ENCODE peak calls at places on chromosomes 6 and 20, in six cellular contexts. E, L, P, I, G and N are unnamed samples.
A peak's percentile ranks its signal among the peaks of the same experiment; 100 is the strongest.

GRCh38 chr6:54846243-54846856 is at the start of gene FAM83B:
- DNase-seq in L (no peak), I (peak; percentile 82), G (no peak), P (no peak), E (no peak), N (no peak)

GRCh38 chr20:33063271-33063670 is 9.6 kb downstream of the BPIFB3 start:
- DNase-seq in I (no peak), L (no peak), G (no peak), P (no peak), E (no peak), N (no peak)

GRCh38 chr20:38137441-38138037 is 27.5 kb downstream of the TGM2 start:
- DNase-seq in L (no peak), P (no peak), G (no peak), E (no peak), I (no peak), N (no peak)

GRCh38 chr6:56913276-56914138 is 41.4 kb upstream of the BEND6 start:
- DNase-seq in I (no peak), P (no peak), L (no peak), E (no peak), G (no peak), N (no peak)

GRCh38 chr6:20840675-20841074 is 306.4 kb downstream of the CDKAL1 start:
- DNase-seq in L (no peak), P (peak; percentile 87), G (no peak), I (no peak), E (no peak), N (peak; percentile 55)

GRCh38 chr20:13839421-13840092 is 54.7 kb downstream of the NDUFAF5 start:
- DNase-seq in I (no peak), L (no peak), G (no peak), P (peak; percentile 48), E (peak; percentile 29), N (peak; percentile 74)

GRCh38 chr6:45714795-45715507 is 300.7 kb downstream of the CLIC5 start:
- DNase-seq in E (peak; percentile 86), P (peak; percentile 90), I (peak; percentile 47), G (no peak), L (no peak), N (peak; percentile 75)

GRCh38 chr6:160863782-160864181 is 127.8 kb upstream of the MAP3K4 start:
- DNase-seq in E (no peak), L (no peak), I (no peak), P (no peak), G (no peak), N (no peak)

GRCh38 chr6:52020961-52021570 is 66.3 kb downstream of the PKHD1 start:
- DNase-seq in L (no peak), I (no peak), G (no peak), P (peak; percentile 27), E (no peak), N (no peak)

DNA sequence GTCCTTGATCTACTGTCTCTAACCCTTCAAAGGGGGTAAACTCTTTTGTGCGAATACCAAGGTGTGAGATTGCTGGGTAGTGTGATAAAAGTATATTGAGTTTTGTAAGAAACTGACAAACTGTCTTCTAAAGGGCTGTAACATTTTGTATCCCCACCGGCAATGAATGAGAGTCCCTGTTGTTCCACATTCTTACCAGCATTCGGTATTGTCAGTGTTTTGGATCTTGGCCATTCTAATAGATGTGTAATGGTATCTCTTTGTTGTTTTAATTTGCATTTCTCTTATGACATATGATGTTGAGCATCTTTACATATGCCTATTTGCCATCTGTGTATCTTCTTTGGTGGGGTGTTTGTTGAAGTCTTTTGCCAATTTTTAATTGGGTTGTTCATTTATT is 1090.7 kb downstream of the KIF16B start:
- DNase-seq in I (no peak), G (no peak), P (no peak), L (no peak), E (no peak), N (no peak)
- TF ChIP-seq CTCF in I (no peak), G (no peak), P (no peak), L (no peak), E (no peak), N (no peak)

GRCh38 chr6:150427823-150428222 is 59.0 kb downstream of the IYD start:
- DNase-seq in P (no peak), I (no peak), E (no peak), G (no peak), L (no peak), N (no peak)
- TF ChIP-seq CTCF in P (no peak), I (no peak), E (no peak), G (no peak), L (no peak), N (no peak)

GRCh38 chr20:46089076-46089337 is 755 bp downstream of the NCOA5 start:
- DNase-seq in I (no peak), P (no peak), L (no peak), E (no peak), G (no peak), N (no peak)

GRCh38 chr20:46088409-46089075 is 1.2 kb downstream of the NCOA5 start:
- DNase-seq in I (no peak), E (no peak), L (no peak), G (no peak), P (peak; percentile 12), N (no peak)

GRCh38 chr20:46084805-46085792 is 4.7 kb downstream of the NCOA5 start:
- DNase-seq in G (no peak), P (peak; percentile 12), L (no peak), E (no peak), I (no peak), N (no peak)

GRCh38 chr20:46089338-46090094 is at the start of gene NCOA5:
- DNase-seq in E (peak; percentile 78), P (peak; percentile 97), I (peak; percentile 96), L (peak; percentile 85), G (peak; percentile 75), N (peak; percentile 87)

GRCh38 chr20:46087161-46087560 is 2.6 kb downstream of the NCOA5 start:
- DNase-seq in P (peak; percentile 13), I (no peak), E (no peak), L (no peak), G (no peak), N (no peak)
- TF ChIP-seq CTCF in P (peak; percentile 39), I (peak; percentile 42), E (no peak), L (no peak), G (no peak), N (peak; percentile 44)

GRCh38 chr20:56715902-56716519 is 86.9 kb downstream of the TFAP2C start:
- DNase-seq in G (no peak), L (no peak), P (no peak), I (no peak), E (no peak), N (no peak)
- TF ChIP-seq CTCF in G (no peak), L (no peak), P (no peak), I (no peak), E (no peak), N (no peak)

DNA sequence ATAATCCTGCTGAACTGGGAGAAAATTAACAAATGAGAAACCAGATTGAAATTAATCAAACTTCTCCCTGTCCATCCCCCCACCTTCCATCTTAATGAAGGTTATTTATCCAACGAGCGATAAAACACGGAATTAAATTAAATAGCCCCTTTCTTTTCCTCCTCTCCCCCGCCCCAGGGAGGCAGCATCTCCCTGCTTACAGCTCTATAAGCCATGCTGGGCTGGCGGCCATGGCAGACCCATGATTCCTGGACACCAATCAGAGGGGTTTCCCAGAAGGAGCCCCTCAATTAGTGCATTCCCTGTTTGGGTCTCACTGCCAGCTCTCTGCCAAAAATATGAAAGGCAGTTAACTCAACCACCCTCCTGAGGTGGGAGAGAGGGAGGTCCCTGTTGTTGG is 33.8 kb downstream of the GRM4 start:
- DNase-seq in G (no peak), I (no peak), P (no peak), L (no peak), E (no peak), N (no peak)
- TF ChIP-seq CTCF in G (no peak), I (no peak), P (no peak), L (no peak), E (no peak), N (no peak)

GRCh38 chr6:83917001-83917400 is 57.5 kb downstream of the CYB5R4 start:
- DNase-seq in G (no peak), I (no peak), P (peak; percentile 16), E (no peak), L (no peak), N (no peak)

GRCh38 chr6:83920017-83920416 is 60.5 kb downstream of the CYB5R4 start:
- DNase-seq in E (no peak), P (peak; percentile 8), L (no peak), G (no peak), I (no peak), N (no peak)

GRCh38 chr6:83921315-83921714 is 61.8 kb downstream of the CYB5R4 start:
- DNase-seq in G (no peak), L (no peak), I (no peak), E (no peak), P (no peak), N (no peak)
- TF ChIP-seq CTCF in G (no peak), L (no peak), I (no peak), E (no peak), P (no peak), N (no peak)